ENCODE peak calls at places on chromosome 6, in five cellular contexts. One of them, this sample, is unnamed.

GRCh38 chr6:80959034-80959433 is 793.4 kb downstream of the TENT5A start:
- DNase-seq in HFF-Myc: no peak
- DNase-seq in cardiac muscle cell: no peak
- DNase-seq in lower leg skin: no peak
- DNase-seq in pancreas: no peak
- DNase-seq in this sample: no peak

GRCh38 chr6:37491830-37492208 is 7.9 kb downstream of the CCDC167 start:
- DNase-seq in lower leg skin: no peak
- DNase-seq in HFF-Myc: no peak
- DNase-seq in cardiac muscle cell: no peak
- DNase-seq in pancreas: no peak
- DNase-seq in this sample: no peak

GRCh38 chr6:133956413-133957049 is 3.5 kb downstream of the TBPL1 start:
- DNase-seq in lower leg skin: no peak
- DNase-seq in cardiac muscle cell: no peak
- DNase-seq in pancreas: no peak
- DNase-seq in HFF-Myc: no peak
- DNase-seq in this sample: no peak

GRCh38 chr6:2797564-2798014 is 32.4 kb downstream of the WRNIP1 start:
- DNase-seq in HFF-Myc: no peak
- DNase-seq in lower leg skin: no peak
- DNase-seq in cardiac muscle cell: no peak
- DNase-seq in pancreas: peak
- DNase-seq in this sample: no peak

GRCh38 chr6:159279790-159280277 is 110.6 kb downstream of the FNDC1 start:
- DNase-seq in lower leg skin: no peak
- DNase-seq in pancreas: no peak
- DNase-seq in HFF-Myc: peak
- DNase-seq in cardiac muscle cell: peak
- DNase-seq in this sample: no peak

GRCh38 chr6:77124604-77125003 is 338.7 kb downstream of the HTR1B start:
- DNase-seq in pancreas: no peak
- DNase-seq in HFF-Myc: no peak
- DNase-seq in cardiac muscle cell: peak
- DNase-seq in lower leg skin: no peak
- DNase-seq in this sample: no peak

GRCh38 chr6:5997420-5998093 is 9.2 kb downstream of the NRN1 start:
- DNase-seq in cardiac muscle cell: no peak
- DNase-seq in pancreas: no peak
- DNase-seq in HFF-Myc: no peak
- DNase-seq in lower leg skin: no peak
- DNase-seq in this sample: no peak

GRCh38 chr6:21664263-21665081 is 70.9 kb downstream of the SOX4 start:
- DNase-seq in HFF-Myc: no peak
- DNase-seq in lower leg skin: no peak
- DNase-seq in cardiac muscle cell: peak
- DNase-seq in pancreas: no peak
- DNase-seq in this sample: no peak

GRCh38 chr6:99119109-99120031 is 171.6 kb upstream of the FBXL4 start:
- DNase-seq in lower leg skin: no peak
- DNase-seq in pancreas: no peak
- DNase-seq in HFF-Myc: peak
- DNase-seq in cardiac muscle cell: peak
- DNase-seq in this sample: no peak

GRCh38 chr6:15481892-15482291 is 180.9 kb downstream of the DTNBP1 start:
- DNase-seq in pancreas: no peak
- DNase-seq in cardiac muscle cell: no peak
- DNase-seq in HFF-Myc: no peak
- DNase-seq in lower leg skin: no peak
- DNase-seq in this sample: no peak

GRCh38 chr6:138088307-138088744 is 18.9 kb downstream of the PERP start:
- DNase-seq in HFF-Myc: peak
- DNase-seq in lower leg skin: peak
- DNase-seq in pancreas: peak
- DNase-seq in cardiac muscle cell: peak
- DNase-seq in this sample: peak

GRCh38 chr6:108673602-108674001 is 112.9 kb downstream of the FOXO3 start:
- DNase-seq in pancreas: no peak
- DNase-seq in HFF-Myc: no peak
- DNase-seq in cardiac muscle cell: no peak
- DNase-seq in lower leg skin: no peak
- DNase-seq in this sample: no peak

GRCh38 chr6:39370021-39370420 is 47.5 kb upstream of the KCNK16 start:
- DNase-seq in HFF-Myc: no peak
- DNase-seq in pancreas: no peak
- DNase-seq in lower leg skin: no peak
- DNase-seq in cardiac muscle cell: no peak
- DNase-seq in this sample: no peak

GRCh38 chr6:160000280-160000704 is 31.4 kb downstream of the IGF2R start:
- DNase-seq in HFF-Myc: no peak
- DNase-seq in pancreas: no peak
- DNase-seq in cardiac muscle cell: no peak
- DNase-seq in lower leg skin: no peak
- DNase-seq in this sample: no peak

GRCh38 chr6:26103141-26103769 is 16.0 kb downstream of the HFE start:
- DNase-seq in lower leg skin: no peak
- DNase-seq in HFF-Myc: no peak
- DNase-seq in pancreas: no peak
- DNase-seq in cardiac muscle cell: peak
- DNase-seq in this sample: no peak

GRCh38 chr6:104182811-104183210 is 676.9 kb downstream of the HACE1 start:
- DNase-seq in lower leg skin: no peak
- DNase-seq in cardiac muscle cell: peak
- DNase-seq in pancreas: no peak
- DNase-seq in HFF-Myc: no peak
- DNase-seq in this sample: no peak

DNA sequence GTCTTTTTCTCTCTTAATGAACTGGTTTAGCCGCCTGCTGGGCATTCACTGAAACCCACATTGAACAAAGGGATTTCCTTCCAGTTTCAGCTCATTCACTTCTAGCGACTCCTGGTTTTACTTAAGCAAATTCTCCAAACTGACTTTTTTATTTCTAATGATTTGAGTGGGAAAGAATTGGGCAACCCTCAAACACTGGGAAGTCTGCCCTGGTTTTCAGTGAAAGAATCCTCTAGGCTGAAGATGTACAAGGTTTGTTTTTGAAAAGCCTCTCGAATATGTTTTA is 45.5 kb downstream of the PLAGL1 start:
- DNase-seq in HFF-Myc: peak
- DNase-seq in cardiac muscle cell: peak
- DNase-seq in lower leg skin: no peak
- DNase-seq in pancreas: no peak
- DNase-seq in this sample: peak
- TF ChIP-seq CTCF in HFF-Myc: peak
- TF ChIP-seq CTCF in cardiac muscle cell: peak
- TF ChIP-seq CTCF in lower leg skin: no peak
- TF ChIP-seq CTCF in pancreas: no peak
- TF ChIP-seq CTCF in this sample: peak

GRCh38 chr6:169591616-169592015 is 110.2 kb downstream of the WDR27 start:
- DNase-seq in cardiac muscle cell: no peak
- DNase-seq in HFF-Myc: no peak
- DNase-seq in lower leg skin: no peak
- DNase-seq in pancreas: no peak
- DNase-seq in this sample: no peak

GRCh38 chr6:169589699-169590257 is 112.1 kb downstream of the WDR27 start:
- DNase-seq in pancreas: no peak
- DNase-seq in lower leg skin: no peak
- DNase-seq in cardiac muscle cell: no peak
- DNase-seq in HFF-Myc: no peak
- DNase-seq in this sample: no peak

GRCh38 chr6:169592558-169592957 is 109.3 kb downstream of the WDR27 start:
- DNase-seq in pancreas: no peak
- DNase-seq in lower leg skin: no peak
- DNase-seq in HFF-Myc: peak
- DNase-seq in cardiac muscle cell: peak
- DNase-seq in this sample: peak

GRCh38 chr6:169589293-169589692 is 112.5 kb downstream of the WDR27 start:
- DNase-seq in lower leg skin: no peak
- DNase-seq in cardiac muscle cell: peak
- DNase-seq in HFF-Myc: no peak
- DNase-seq in pancreas: no peak
- DNase-seq in this sample: no peak

DNA sequence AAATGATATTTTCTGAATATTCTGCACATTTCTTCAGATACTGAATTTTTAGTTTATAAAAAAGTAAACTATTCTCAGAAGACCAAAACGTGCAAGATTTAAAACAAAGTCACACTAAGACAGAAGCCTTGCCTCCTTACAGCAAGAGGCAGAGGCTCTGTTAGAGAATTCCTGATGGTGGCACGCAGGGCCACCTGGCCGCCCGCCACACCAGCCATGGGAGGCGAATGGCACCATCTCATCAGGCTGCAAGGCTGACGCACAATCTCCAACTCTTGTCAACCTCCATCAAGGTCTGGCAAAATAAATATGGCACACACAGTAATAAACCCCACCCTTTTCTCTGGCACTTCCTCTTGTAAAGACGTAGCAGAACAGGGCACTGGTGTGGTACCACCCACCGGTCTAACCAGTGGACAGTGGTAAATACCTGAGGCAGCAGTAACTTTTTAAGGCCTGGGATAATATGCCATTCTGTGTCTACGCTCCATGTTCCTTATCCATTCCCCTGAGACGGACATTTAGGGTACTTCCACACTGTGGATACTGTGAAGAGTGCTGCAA is 111.4 kb downstream of the WDR27 start:
- DNase-seq in lower leg skin: no peak
- DNase-seq in cardiac muscle cell: no peak
- DNase-seq in HFF-Myc: no peak
- DNase-seq in pancreas: no peak
- DNase-seq in this sample: no peak
- H3K4me3 ChIP-seq in lower leg skin: no peak
- H3K4me3 ChIP-seq in cardiac muscle cell: no peak
- H3K4me3 ChIP-seq in HFF-Myc: no peak
- H3K4me3 ChIP-seq in pancreas: no peak
- H3K4me3 ChIP-seq in this sample: no peak

GRCh38 chr6:13711726-13712484 is at the start of gene RANBP9:
- DNase-seq in cardiac muscle cell: peak
- DNase-seq in HFF-Myc: no peak
- DNase-seq in pancreas: peak
- DNase-seq in lower leg skin: peak
- DNase-seq in this sample: peak
- TF ChIP-seq CTCF in cardiac muscle cell: no peak
- TF ChIP-seq CTCF in HFF-Myc: no peak
- TF ChIP-seq CTCF in pancreas: no peak
- TF ChIP-seq CTCF in lower leg skin: no peak
- TF ChIP-seq CTCF in this sample: no peak

GRCh38 chr6:7138921-7139358 is 31.2 kb downstream of the RREB1 start:
- DNase-seq in cardiac muscle cell: no peak
- DNase-seq in lower leg skin: no peak
- DNase-seq in HFF-Myc: no peak
- DNase-seq in pancreas: peak
- DNase-seq in this sample: no peak

GRCh38 chr6:7136859-7137334 is 29.1 kb downstream of the RREB1 start:
- DNase-seq in pancreas: peak
- DNase-seq in HFF-Myc: no peak
- DNase-seq in cardiac muscle cell: no peak
- DNase-seq in lower leg skin: no peak
- DNase-seq in this sample: no peak

GRCh38 chr6:7135755-7136154 is 28.0 kb downstream of the RREB1 start:
- DNase-seq in cardiac muscle cell: no peak
- DNase-seq in lower leg skin: no peak
- DNase-seq in HFF-Myc: no peak
- DNase-seq in pancreas: no peak
- DNase-seq in this sample: no peak

GRCh38 chr6:7138111-7138510 is 30.4 kb downstream of the RREB1 start:
- DNase-seq in pancreas: peak
- DNase-seq in HFF-Myc: no peak
- DNase-seq in cardiac muscle cell: no peak
- DNase-seq in lower leg skin: no peak
- DNase-seq in this sample: no peak

GRCh38 chr6:7137335-7138106 is 29.8 kb downstream of the RREB1 start:
- DNase-seq in pancreas: peak
- DNase-seq in HFF-Myc: no peak
- DNase-seq in cardiac muscle cell: peak
- DNase-seq in lower leg skin: peak
- DNase-seq in this sample: no peak
- H3K4me3 ChIP-seq in pancreas: no peak
- H3K4me3 ChIP-seq in HFF-Myc: no peak
- H3K4me3 ChIP-seq in cardiac muscle cell: no peak
- H3K4me3 ChIP-seq in lower leg skin: no peak
- H3K4me3 ChIP-seq in this sample: peak

This sample was measured in AG04449.